ENCODE peak calls at places on chromosomes 11 and 22, in six cellular contexts. One of them, this sample, is unnamed.

GRCh38 chr11:1586699-1587098 is 1.6 kb upstream of the KRTAP5-1 start:
- DNase-seq in sciatic nerve: no peak
- DNase-seq in activated effector memory CD4-positive, alpha-beta T cell treated with anti-CD3 and anti-CD28 coated beads, Interleukin-2, amount 50 U/mL, for 16 hours: no peak
- DNase-seq in fibroblast of mammary gland: no peak
- DNase-seq in cardiac muscle cell: no peak
- DNase-seq in stomach: no peak
- DNase-seq in this sample: no peak

GRCh38 chr11:126404367-126404766 is 48.9 kb downstream of the ST3GAL4 start:
- DNase-seq in sciatic nerve: no peak
- DNase-seq in fibroblast of mammary gland: no peak
- DNase-seq in activated effector memory CD4-positive, alpha-beta T cell treated with anti-CD3 and anti-CD28 coated beads, Interleukin-2, amount 50 U/mL, for 16 hours: no peak
- DNase-seq in cardiac muscle cell: no peak
- DNase-seq in stomach: no peak
- DNase-seq in this sample: no peak

GRCh38 chr22:18091478-18091877 is 13.7 kb downstream of the PEX26 start:
- DNase-seq in sciatic nerve: no peak
- DNase-seq in stomach: no peak
- DNase-seq in activated effector memory CD4-positive, alpha-beta T cell treated with anti-CD3 and anti-CD28 coated beads, Interleukin-2, amount 50 U/mL, for 16 hours: no peak
- DNase-seq in fibroblast of mammary gland: peak
- DNase-seq in cardiac muscle cell: no peak
- DNase-seq in this sample: no peak

GRCh38 chr11:2151500-2152257 is 9.3 kb downstream of the INS start:
- DNase-seq in activated effector memory CD4-positive, alpha-beta T cell treated with anti-CD3 and anti-CD28 coated beads, Interleukin-2, amount 50 U/mL, for 16 hours: peak
- DNase-seq in sciatic nerve: peak
- DNase-seq in cardiac muscle cell: peak
- DNase-seq in stomach: peak
- DNase-seq in fibroblast of mammary gland: peak
- DNase-seq in this sample: peak

GRCh38 chr22:34972498-34972897 is 93.5 kb upstream of the ISX start:
- DNase-seq in activated effector memory CD4-positive, alpha-beta T cell treated with anti-CD3 and anti-CD28 coated beads, Interleukin-2, amount 50 U/mL, for 16 hours: no peak
- DNase-seq in cardiac muscle cell: no peak
- DNase-seq in sciatic nerve: no peak
- DNase-seq in stomach: no peak
- DNase-seq in fibroblast of mammary gland: no peak
- DNase-seq in this sample: no peak

GRCh38 chr22:49525776-49526535 is 301.7 kb downstream of the BRD1 start:
- DNase-seq in sciatic nerve: no peak
- DNase-seq in stomach: no peak
- DNase-seq in activated effector memory CD4-positive, alpha-beta T cell treated with anti-CD3 and anti-CD28 coated beads, Interleukin-2, amount 50 U/mL, for 16 hours: no peak
- DNase-seq in cardiac muscle cell: no peak
- DNase-seq in fibroblast of mammary gland: no peak
- DNase-seq in this sample: no peak

GRCh38 chr11:133153031-133153430 is 379.3 kb downstream of the OPCML start:
- DNase-seq in sciatic nerve: no peak
- DNase-seq in fibroblast of mammary gland: no peak
- DNase-seq in cardiac muscle cell: no peak
- DNase-seq in activated effector memory CD4-positive, alpha-beta T cell treated with anti-CD3 and anti-CD28 coated beads, Interleukin-2, amount 50 U/mL, for 16 hours: no peak
- DNase-seq in stomach: no peak
- DNase-seq in this sample: no peak

GRCh38 chr22:35913925-35914324 is 114.7 kb downstream of the RBFOX2 start:
- DNase-seq in sciatic nerve: no peak
- DNase-seq in stomach: no peak
- DNase-seq in fibroblast of mammary gland: no peak
- DNase-seq in cardiac muscle cell: no peak
- DNase-seq in activated effector memory CD4-positive, alpha-beta T cell treated with anti-CD3 and anti-CD28 coated beads, Interleukin-2, amount 50 U/mL, for 16 hours: no peak
- DNase-seq in this sample: no peak

GRCh38 chr22:20315337-20316216 is 4.3 kb downstream of the DGCR6L start:
- DNase-seq in activated effector memory CD4-positive, alpha-beta T cell treated with anti-CD3 and anti-CD28 coated beads, Interleukin-2, amount 50 U/mL, for 16 hours: peak
- DNase-seq in sciatic nerve: peak
- DNase-seq in cardiac muscle cell: no peak
- DNase-seq in stomach: peak
- DNase-seq in fibroblast of mammary gland: no peak
- DNase-seq in this sample: peak

GRCh38 chr11:59012106-59012941 is 73.0 kb downstream of the GLYATL1 start:
- DNase-seq in stomach: no peak
- DNase-seq in fibroblast of mammary gland: no peak
- DNase-seq in activated effector memory CD4-positive, alpha-beta T cell treated with anti-CD3 and anti-CD28 coated beads, Interleukin-2, amount 50 U/mL, for 16 hours: no peak
- DNase-seq in sciatic nerve: no peak
- DNase-seq in cardiac muscle cell: peak
- DNase-seq in this sample: no peak

GRCh38 chr11:30370164-30370563 is 47.3 kb downstream of the ARL14EP start:
- DNase-seq in activated effector memory CD4-positive, alpha-beta T cell treated with anti-CD3 and anti-CD28 coated beads, Interleukin-2, amount 50 U/mL, for 16 hours: no peak
- DNase-seq in sciatic nerve: no peak
- DNase-seq in cardiac muscle cell: no peak
- DNase-seq in stomach: no peak
- DNase-seq in fibroblast of mammary gland: no peak
- DNase-seq in this sample: no peak

GRCh38 chr22:43852605-43853327 is 9.5 kb downstream of the SULT4A1 start:
- DNase-seq in activated effector memory CD4-positive, alpha-beta T cell treated with anti-CD3 and anti-CD28 coated beads, Interleukin-2, amount 50 U/mL, for 16 hours: no peak
- DNase-seq in sciatic nerve: peak
- DNase-seq in cardiac muscle cell: no peak
- DNase-seq in fibroblast of mammary gland: no peak
- DNase-seq in stomach: no peak
- DNase-seq in this sample: no peak

GRCh38 chr11:73999581-74000306 is 9.1 kb downstream of the UCP3 start:
- DNase-seq in sciatic nerve: peak
- DNase-seq in activated effector memory CD4-positive, alpha-beta T cell treated with anti-CD3 and anti-CD28 coated beads, Interleukin-2, amount 50 U/mL, for 16 hours: no peak
- DNase-seq in stomach: no peak
- DNase-seq in fibroblast of mammary gland: no peak
- DNase-seq in cardiac muscle cell: no peak
- DNase-seq in this sample: no peak

GRCh38 chr22:37906364-37907008 is 389 bp downstream of the MICALL1 start:
- DNase-seq in stomach: no peak
- DNase-seq in fibroblast of mammary gland: no peak
- DNase-seq in activated effector memory CD4-positive, alpha-beta T cell treated with anti-CD3 and anti-CD28 coated beads, Interleukin-2, amount 50 U/mL, for 16 hours: peak
- DNase-seq in sciatic nerve: no peak
- DNase-seq in cardiac muscle cell: peak
- DNase-seq in this sample: no peak

This sample was measured in body of pancreas.